ENCODE peak calls at places on chromosomes 3 and 15, in four cellular contexts. One of them, this sample, is unnamed.

GRCh38 chr3:23241256-23241655 is 38.1 kb downstream of the UBE2E2 start:
- DNase-seq in brain microvascular endothelial cell: no peak
- DNase-seq in RWPE1: no peak
- DNase-seq in right cardiac atrium: no peak
- DNase-seq in this sample: peak

GRCh38 chr3:119323401-119324107 is 29.4 kb downstream of the ARHGAP31 start:
- DNase-seq in brain microvascular endothelial cell: no peak
- DNase-seq in RWPE1: no peak
- DNase-seq in right cardiac atrium: peak
- DNase-seq in this sample: no peak

GRCh38 chr3:53045784-53046170 is at the start of gene SFMBT1:
- DNase-seq in brain microvascular endothelial cell: no peak
- DNase-seq in RWPE1: peak
- DNase-seq in right cardiac atrium: peak
- DNase-seq in this sample: peak

GRCh38 chr3:132265488-132265887 is 51.7 kb upstream of the ACP3 start:
- DNase-seq in brain microvascular endothelial cell: no peak
- DNase-seq in RWPE1: no peak
- DNase-seq in right cardiac atrium: no peak
- DNase-seq in this sample: no peak

GRCh38 chr3:125078961-125079674 is 23.3 kb upstream of the HEG1 start:
- DNase-seq in brain microvascular endothelial cell: no peak
- DNase-seq in RWPE1: no peak
- DNase-seq in right cardiac atrium: no peak
- DNase-seq in this sample: no peak

GRCh38 chr3:35042210-35042960 is 596.9 kb upstream of the ARPP21 start:
- DNase-seq in brain microvascular endothelial cell: no peak
- DNase-seq in RWPE1: no peak
- DNase-seq in right cardiac atrium: no peak
- DNase-seq in this sample: no peak

GRCh38 chr3:13705702-13706280 is 156.9 kb downstream of the FBLN2 start:
- DNase-seq in brain microvascular endothelial cell: no peak
- DNase-seq in RWPE1: no peak
- DNase-seq in right cardiac atrium: no peak
- DNase-seq in this sample: no peak

GRCh38 chr3:10489746-10490483 is 15.5 kb downstream of the ATP2B2 start:
- DNase-seq in brain microvascular endothelial cell: no peak
- DNase-seq in RWPE1: no peak
- DNase-seq in right cardiac atrium: no peak
- DNase-seq in this sample: no peak

GRCh38 chr3:30440880-30441279 is 165.5 kb upstream of the TGFBR2 start:
- DNase-seq in brain microvascular endothelial cell: no peak
- DNase-seq in RWPE1: no peak
- DNase-seq in right cardiac atrium: no peak
- DNase-seq in this sample: no peak

GRCh38 chr3:71710906-71711494 is 14.2 kb downstream of the EIF4E3 start:
- DNase-seq in brain microvascular endothelial cell: peak
- DNase-seq in RWPE1: peak
- DNase-seq in right cardiac atrium: no peak
- DNase-seq in this sample: no peak

GRCh38 chr15:75727851-75728715 is 15.4 kb upstream of the CSPG4 start:
- DNase-seq in brain microvascular endothelial cell: no peak
- DNase-seq in RWPE1: no peak
- DNase-seq in right cardiac atrium: peak
- DNase-seq in this sample: peak

DNA sequence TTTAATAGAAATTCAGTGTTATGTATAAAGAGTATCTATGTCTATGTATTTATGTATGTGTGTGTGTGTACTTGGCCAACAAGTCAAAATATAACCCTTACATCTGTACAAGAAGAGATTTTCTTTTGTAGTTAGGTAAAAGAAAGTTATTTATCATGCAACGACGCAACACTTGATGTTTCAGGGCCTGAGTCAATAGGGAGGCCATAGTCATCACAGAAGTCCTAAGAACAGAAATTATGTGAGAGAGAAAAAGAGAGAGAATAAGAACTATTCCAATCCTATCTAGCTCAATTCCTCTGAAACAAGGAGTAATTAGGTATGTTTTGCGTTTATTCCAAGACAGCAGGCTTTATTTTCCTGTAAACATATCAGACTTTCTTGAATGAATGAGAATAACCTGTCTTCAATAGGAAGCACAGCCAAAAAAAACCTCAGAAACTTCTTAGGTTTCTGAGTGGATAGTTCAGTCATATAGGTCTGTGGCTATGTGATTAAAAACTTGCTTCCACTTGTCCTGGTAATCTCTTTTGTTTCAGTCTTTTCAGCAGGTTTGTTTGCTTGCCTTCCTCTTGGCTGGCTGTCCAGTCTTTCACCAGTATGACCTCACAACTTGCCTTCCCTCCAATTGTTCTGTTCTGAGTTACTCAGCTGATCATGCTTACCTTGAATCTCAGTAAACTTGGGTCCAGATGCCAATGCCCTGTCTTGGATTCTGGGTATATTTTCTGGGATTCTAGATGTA is 382.4 kb upstream of the GBE1 start:
- DNase-seq in brain microvascular endothelial cell: no peak
- DNase-seq in RWPE1: peak
- DNase-seq in right cardiac atrium: no peak
- DNase-seq in this sample: no peak
- H3K27ac ChIP-seq in brain microvascular endothelial cell: no peak
- H3K27ac ChIP-seq in RWPE1: no peak
- H3K27ac ChIP-seq in right cardiac atrium: no peak
- H3K27ac ChIP-seq in this sample: no peak

GRCh38 chr15:90482124-90483011 is 47.4 kb upstream of the CRTC3 start:
- DNase-seq in brain microvascular endothelial cell: peak
- DNase-seq in RWPE1: peak
- DNase-seq in right cardiac atrium: no peak
- DNase-seq in this sample: no peak
- H3K27ac ChIP-seq in brain microvascular endothelial cell: no peak
- H3K27ac ChIP-seq in RWPE1: peak
- H3K27ac ChIP-seq in right cardiac atrium: no peak
- H3K27ac ChIP-seq in this sample: peak

DNA sequence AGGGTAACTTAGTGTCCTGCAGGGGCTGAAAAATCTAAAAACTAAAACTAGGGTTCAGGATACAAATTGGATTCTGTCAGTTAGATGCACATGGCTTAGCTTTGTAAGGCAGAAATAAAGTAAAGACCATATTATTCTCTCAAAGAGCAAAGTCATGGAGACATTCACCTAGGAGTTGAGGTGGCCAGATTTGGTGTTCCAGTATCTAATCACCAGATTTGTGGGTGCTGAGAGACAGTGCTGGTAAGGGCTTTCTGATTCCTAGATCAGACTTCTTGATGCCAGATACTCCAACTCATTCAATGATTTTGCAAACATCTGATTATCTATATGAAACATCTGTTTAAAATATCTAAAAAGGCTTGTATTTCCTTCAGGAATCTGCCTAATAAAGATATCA is 28.3 kb upstream of the TBC1D5 start:
- DNase-seq in brain microvascular endothelial cell: no peak
- DNase-seq in RWPE1: no peak
- DNase-seq in right cardiac atrium: no peak
- DNase-seq in this sample: no peak
- H3K27ac ChIP-seq in brain microvascular endothelial cell: no peak
- H3K27ac ChIP-seq in RWPE1: no peak
- H3K27ac ChIP-seq in right cardiac atrium: no peak
- H3K27ac ChIP-seq in this sample: no peak

DNA sequence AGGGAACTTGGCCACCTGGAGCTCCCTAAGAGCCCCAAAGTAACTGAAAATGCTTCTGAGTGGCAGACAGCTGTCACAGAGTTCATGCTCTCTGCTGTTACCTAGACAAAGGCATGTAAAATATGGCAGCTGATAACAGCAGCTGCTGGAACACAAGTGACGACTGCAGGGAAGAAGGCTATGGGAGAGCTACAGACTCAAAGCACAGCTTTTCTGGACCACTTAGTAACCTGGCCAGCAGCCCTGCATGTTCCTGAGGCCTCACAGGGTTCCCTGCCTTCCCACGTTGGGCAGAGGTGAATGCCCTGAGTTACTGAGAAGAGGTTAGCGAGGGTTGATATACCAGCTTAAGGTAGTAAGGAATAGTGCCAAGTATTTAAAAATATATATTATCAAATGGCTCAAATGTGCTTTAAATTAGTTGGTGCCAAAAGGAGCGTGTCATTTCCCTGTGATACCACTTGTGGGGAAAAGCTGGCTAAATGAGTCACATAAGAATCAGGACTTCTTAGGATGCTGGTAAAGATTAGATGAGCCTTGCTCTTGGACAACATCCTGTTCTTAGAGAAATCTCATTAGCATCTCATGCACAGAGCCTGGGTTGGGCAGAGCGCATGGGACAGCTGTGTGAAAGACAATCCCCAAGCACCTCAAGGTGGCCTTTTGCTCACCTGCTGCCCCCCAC is 76.4 kb upstream of the SCN5A start:
- DNase-seq in brain microvascular endothelial cell: peak
- DNase-seq in RWPE1: no peak
- DNase-seq in right cardiac atrium: no peak
- DNase-seq in this sample: no peak
- H3K27ac ChIP-seq in brain microvascular endothelial cell: no peak
- H3K27ac ChIP-seq in RWPE1: no peak
- H3K27ac ChIP-seq in right cardiac atrium: peak
- H3K27ac ChIP-seq in this sample: no peak

DNA sequence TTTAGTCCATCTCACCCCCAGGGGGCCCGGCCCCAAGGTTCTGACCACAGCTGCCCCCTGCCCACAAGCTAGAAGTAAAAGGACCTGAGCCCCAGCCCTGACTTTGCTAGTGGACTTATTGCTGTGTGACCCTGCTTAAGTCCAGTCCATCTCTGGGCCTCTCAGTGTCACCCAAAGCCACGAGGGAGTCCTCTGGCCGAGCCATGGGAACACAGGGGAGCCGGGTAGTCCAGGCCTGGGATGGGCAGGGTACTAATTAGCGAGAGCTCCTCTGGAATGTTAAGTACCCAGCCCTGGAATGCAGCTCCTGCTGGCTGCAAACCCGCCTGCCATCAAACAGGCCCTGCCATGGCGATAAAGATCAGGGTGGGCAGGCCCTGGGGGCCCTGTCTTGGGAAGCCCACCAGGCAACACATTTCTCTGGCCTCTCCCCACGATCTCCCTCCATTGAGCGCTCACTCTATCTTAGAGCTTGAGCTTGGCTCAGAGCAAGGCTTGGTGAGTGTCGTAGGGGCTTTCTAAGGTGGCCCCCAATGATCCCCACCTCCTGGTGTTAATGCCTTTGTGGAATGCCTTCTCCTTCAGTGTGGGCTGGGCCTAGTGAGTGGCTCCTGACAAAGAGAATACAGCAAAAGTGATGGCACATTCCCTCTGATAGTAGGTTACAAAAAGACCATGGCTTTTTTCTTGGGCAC is 133.0 kb downstream of the SMAD6 start:
- DNase-seq in brain microvascular endothelial cell: no peak
- DNase-seq in RWPE1: no peak
- DNase-seq in right cardiac atrium: no peak
- DNase-seq in this sample: no peak
- H3K27ac ChIP-seq in brain microvascular endothelial cell: no peak
- H3K27ac ChIP-seq in RWPE1: no peak
- H3K27ac ChIP-seq in right cardiac atrium: peak
- H3K27ac ChIP-seq in this sample: no peak

DNA sequence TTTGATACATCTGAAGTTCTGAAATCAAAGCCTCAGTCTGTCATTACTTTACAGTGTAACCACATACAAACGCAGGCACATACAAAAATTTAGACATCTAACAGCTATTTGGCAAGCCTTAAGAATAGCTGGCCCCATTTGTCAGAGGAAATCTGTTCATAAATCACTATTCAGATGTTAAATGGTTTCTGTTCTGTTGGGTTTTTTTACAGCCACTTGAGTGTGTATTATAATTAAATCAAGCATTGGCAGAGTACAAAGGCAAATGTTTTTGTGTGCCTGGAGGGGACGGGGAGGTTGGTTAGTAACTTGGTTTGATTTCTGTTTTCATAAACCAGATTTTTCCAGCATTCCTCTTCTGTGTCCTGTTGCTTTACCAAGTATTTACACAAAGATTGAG is 24.1 kb downstream of the PIGB start:
- DNase-seq in brain microvascular endothelial cell: no peak
- DNase-seq in RWPE1: no peak
- DNase-seq in right cardiac atrium: no peak
- DNase-seq in this sample: no peak
- H3K27ac ChIP-seq in brain microvascular endothelial cell: no peak
- H3K27ac ChIP-seq in RWPE1: no peak
- H3K27ac ChIP-seq in right cardiac atrium: no peak
- H3K27ac ChIP-seq in this sample: no peak

GRCh38 chr3:153195480-153195879 is 33.5 kb downstream of the RAP2B start:
- DNase-seq in brain microvascular endothelial cell: no peak
- DNase-seq in RWPE1: no peak
- DNase-seq in right cardiac atrium: no peak
- DNase-seq in this sample: no peak

GRCh38 chr3:153192327-153192726 is 30.3 kb downstream of the RAP2B start:
- DNase-seq in brain microvascular endothelial cell: no peak
- DNase-seq in RWPE1: no peak
- DNase-seq in right cardiac atrium: no peak
- DNase-seq in this sample: no peak

GRCh38 chr3:153190923-153191322 is 28.9 kb downstream of the RAP2B start:
- DNase-seq in brain microvascular endothelial cell: no peak
- DNase-seq in RWPE1: no peak
- DNase-seq in right cardiac atrium: no peak
- DNase-seq in this sample: no peak
- H3K27ac ChIP-seq in brain microvascular endothelial cell: no peak
- H3K27ac ChIP-seq in RWPE1: no peak
- H3K27ac ChIP-seq in right cardiac atrium: no peak
- H3K27ac ChIP-seq in this sample: no peak

GRCh38 chr3:128060473-128061381 is 8.5 kb downstream of the SEC61A1 start:
- DNase-seq in brain microvascular endothelial cell: peak
- DNase-seq in RWPE1: peak
- DNase-seq in right cardiac atrium: no peak
- DNase-seq in this sample: no peak
- H3K27ac ChIP-seq in brain microvascular endothelial cell: peak
- H3K27ac ChIP-seq in RWPE1: no peak
- H3K27ac ChIP-seq in right cardiac atrium: no peak
- H3K27ac ChIP-seq in this sample: no peak

GRCh38 chr15:94293411-94294402 is 62.3 kb downstream of the MCTP2 start:
- DNase-seq in brain microvascular endothelial cell: no peak
- DNase-seq in RWPE1: no peak
- DNase-seq in right cardiac atrium: no peak
- DNase-seq in this sample: no peak

GRCh38 chr15:94282269-94283250 is 51.2 kb downstream of the MCTP2 start:
- DNase-seq in brain microvascular endothelial cell: peak
- DNase-seq in RWPE1: no peak
- DNase-seq in right cardiac atrium: peak
- DNase-seq in this sample: no peak

GRCh38 chr15:94286581-94286980 is 55.2 kb downstream of the MCTP2 start:
- DNase-seq in brain microvascular endothelial cell: no peak
- DNase-seq in RWPE1: no peak
- DNase-seq in right cardiac atrium: no peak
- DNase-seq in this sample: no peak

DNA sequence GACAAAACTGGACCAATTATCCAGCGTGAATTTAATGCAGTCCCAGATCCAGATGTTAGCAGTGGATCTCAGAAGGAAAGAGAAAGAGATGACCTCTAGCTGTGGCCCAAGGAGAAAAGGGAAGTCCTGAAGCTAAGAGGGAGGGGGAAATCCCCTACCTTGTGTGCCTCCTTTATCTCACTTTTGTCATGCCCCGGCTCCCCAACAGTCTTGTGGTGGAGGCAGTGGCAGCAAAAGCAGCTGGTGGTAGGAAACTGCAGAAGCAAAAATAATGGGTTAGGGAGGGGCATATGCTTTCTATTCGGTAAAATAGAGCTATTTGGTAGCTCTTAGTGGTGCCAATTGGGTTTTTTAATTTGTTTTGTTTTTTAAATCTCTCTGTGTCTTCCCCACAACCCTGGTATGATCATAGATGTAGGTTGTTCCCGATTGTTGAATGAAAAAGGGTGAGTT is 56.5 kb downstream of the MCTP2 start:
- DNase-seq in brain microvascular endothelial cell: no peak
- DNase-seq in RWPE1: no peak
- DNase-seq in right cardiac atrium: no peak
- DNase-seq in this sample: no peak
- H3K27ac ChIP-seq in brain microvascular endothelial cell: no peak
- H3K27ac ChIP-seq in RWPE1: no peak
- H3K27ac ChIP-seq in right cardiac atrium: no peak
- H3K27ac ChIP-seq in this sample: no peak

This sample was measured in dorsolateral prefrontal cortex.